ENCODE peak calls at places on chromosomes 12 and 14, in eight cellular contexts. S is AG09309, J is right lobe of liver, Q is left lung, U is fibroblast of villous mesenchyme, K is uterus, E is breast epithelium, A is GM13977. X is an unnamed sample.

GRCh38 chr12:112777387-112778025 is 14.0 kb upstream of the RPH3A start:
- DNase-seq in S (no peak), J (no peak), Q (no peak), U (no peak), K (no peak), E (no peak), A (no peak), X (no peak)

GRCh38 chr14:53542692-53543091 is 389.6 kb upstream of the DDHD1 start:
- DNase-seq in S (no peak), J (peak; percentile 44), Q (no peak), U (peak; percentile 59), K (no peak), E (peak; percentile 20), A (no peak), X (peak; percentile 15)

GRCh38 chr14:22845821-22846625 is 9.6 kb downstream of the MMP14 start:
- DNase-seq in S (no peak), J (no peak), Q (peak; percentile 74), U (no peak), K (no peak), E (no peak), A (peak; percentile 21), X (no peak)

GRCh38 chr14:102644523-102644922 is 52.1 kb downstream of the RCOR1 start:
- DNase-seq in S (no peak), J (no peak), Q (no peak), U (no peak), K (no peak), E (no peak), A (no peak), X (no peak)

GRCh38 chr14:65290830-65291229 is 121.7 kb upstream of the FUT8 start:
- DNase-seq in S (peak; percentile 84), J (no peak), Q (no peak), U (peak; percentile 73), K (no peak), E (no peak), A (no peak), X (no peak)

GRCh38 chr12:106586803-106587684 is 4.2 kb downstream of the RFX4 start:
- DNase-seq in S (no peak), J (no peak), Q (no peak), U (no peak), K (no peak), E (no peak), A (no peak), X (no peak)

GRCh38 chr12:74108729-74109128 is 428.9 kb upstream of the ATXN7L3B start:
- DNase-seq in S (no peak), J (no peak), Q (no peak), U (no peak), K (no peak), E (no peak), A (no peak), X (no peak)

GRCh38 chr14:92702441-92702918 is 45.9 kb downstream of the LGMN start:
- DNase-seq in S (no peak), J (peak; percentile 69), Q (no peak), U (no peak), K (no peak), E (no peak), A (no peak), X (no peak)

GRCh38 chr14:74620497-74620921 is 8.5 kb upstream of the LTBP2 start:
- DNase-seq in S (peak; percentile 90), J (no peak), Q (no peak), U (peak; percentile 84), K (no peak), E (no peak), A (no peak), X (no peak)

GRCh38 chr14:94123868-94124267 is 5.5 kb downstream of the IFI27L2 start:
- DNase-seq in S (no peak), J (no peak), Q (no peak), U (no peak), K (no peak), E (no peak), A (no peak), X (no peak)

GRCh38 chr12:96015672-96016071 is 19.5 kb upstream of the HAL start:
- DNase-seq in S (no peak), J (no peak), Q (peak; percentile 19), U (peak; percentile 40), K (no peak), E (no peak), A (no peak), X (no peak)

GRCh38 chr12:125203145-125203765 is 138.0 kb downstream of the AACS start:
- DNase-seq in S (no peak), J (no peak), Q (no peak), U (no peak), K (no peak), E (no peak), A (peak; percentile 39), X (no peak)
- TF ChIP-seq CTCF in S (peak; percentile 63), J (peak; percentile 64), Q (no peak), U (peak; percentile 57), K (no peak), E (no peak), A (peak; percentile 58), X (no peak)

GRCh38 chr14:77022219-77022852 is 6.2 kb downstream of the IRF2BPL start:
- DNase-seq in S (no peak), J (no peak), Q (no peak), U (no peak), K (no peak), E (no peak), A (peak; percentile 67), X (no peak)

GRCh38 chr14:77024171-77024627 is 4.3 kb downstream of the IRF2BPL start:
- DNase-seq in S (no peak), J (peak; percentile 80), Q (no peak), U (peak; percentile 74), K (peak; percentile 35), E (no peak), A (no peak), X (no peak)

GRCh38 chr14:77025744-77026165 is 2.8 kb downstream of the IRF2BPL start:
- DNase-seq in S (no peak), J (no peak), Q (peak; percentile 79), U (no peak), K (no peak), E (no peak), A (no peak), X (no peak)

GRCh38 chr14:77026166-77026929 is 2.2 kb downstream of the IRF2BPL start:
- DNase-seq in S (no peak), J (no peak), Q (peak; percentile 84), U (peak; percentile 54), K (peak; percentile 39), E (no peak), A (no peak), X (no peak)

GRCh38 chr14:77023001-77023996 is 5.2 kb downstream of the IRF2BPL start:
- DNase-seq in S (no peak), J (peak; percentile 93), Q (no peak), U (peak; percentile 63), K (peak; percentile 76), E (no peak), A (no peak), X (no peak)
- TF ChIP-seq CTCF in S (no peak), J (peak; percentile 17), Q (peak; percentile 8), U (peak; percentile 35), K (peak; percentile 61), E (no peak), A (no peak), X (peak; percentile 22)

GRCh38 chr14:36647827-36648753 is 13.6 kb upstream of the PAX9 start:
- DNase-seq in S (no peak), J (no peak), Q (no peak), U (peak; percentile 17), K (no peak), E (no peak), A (peak; percentile 26), X (no peak)
- TF ChIP-seq CTCF in S (peak; percentile 76), J (peak; percentile 51), Q (no peak), U (peak; percentile 35), K (no peak), E (peak; percentile 43), A (peak; percentile 8), X (peak; percentile 49)

DNA sequence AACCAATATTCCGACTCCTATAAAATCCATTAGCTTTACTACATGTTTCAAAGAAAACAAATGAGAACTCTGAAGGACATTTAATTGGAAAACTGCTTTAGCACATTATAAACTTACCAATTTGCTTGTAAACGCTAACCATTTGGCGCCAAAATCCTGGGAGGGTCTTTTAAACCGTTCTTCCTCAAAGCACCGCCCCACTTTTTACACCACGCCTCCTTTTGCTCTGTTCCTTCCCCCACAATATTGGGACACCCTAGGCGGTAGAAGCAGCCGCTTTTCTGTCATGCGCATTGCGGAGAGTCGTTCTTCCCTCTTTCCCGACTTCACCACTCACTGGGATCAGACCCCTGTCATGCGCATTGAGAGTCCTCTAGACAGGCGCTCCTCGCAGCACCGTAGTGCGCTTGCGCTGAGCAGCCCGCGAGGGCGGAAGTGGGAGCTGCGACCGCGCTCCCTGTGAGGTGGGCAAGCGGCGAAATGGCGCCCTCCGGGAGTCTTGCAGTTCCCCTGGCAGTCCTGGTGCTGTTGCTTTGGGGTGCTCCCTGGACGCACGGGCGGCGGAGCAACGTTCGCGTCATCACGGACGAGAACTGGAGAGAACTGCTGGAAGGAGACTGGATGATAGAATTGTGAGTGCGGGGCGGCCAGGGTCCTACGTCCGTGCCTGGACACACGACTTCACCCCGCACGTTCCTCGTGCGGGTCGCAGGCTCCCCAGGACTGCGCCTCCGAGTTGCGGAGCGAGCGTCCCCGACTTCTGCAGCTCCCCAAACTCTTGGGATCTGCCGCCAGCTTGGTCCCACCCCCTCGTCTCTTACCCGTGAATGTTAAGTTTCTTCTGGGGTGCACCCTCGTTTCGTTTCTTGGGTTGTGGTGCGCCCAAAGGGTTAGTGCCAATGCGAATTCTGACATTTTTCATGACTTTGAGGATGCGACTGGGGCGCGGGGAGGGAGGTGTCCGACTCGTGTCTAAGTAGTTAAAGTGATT is at the start of gene TMX1:
- DNase-seq in S (peak; percentile 92), J (peak; percentile 97), Q (peak; percentile 97), U (peak; percentile 98), K (peak; percentile 96), E (peak; percentile 95), A (peak; percentile 90), X (peak; percentile 84)
- TF ChIP-seq CTCF in S (no peak), J (no peak), Q (no peak), U (no peak), K (peak; percentile 33), E (peak; percentile 13), A (no peak), X (no peak)